ENCODE peak calls at places on chromosomes 4 and X, in four cellular contexts. F is heart right ventricle, B is lung, W is right lobe of liver. K is an unnamed sample. For H3K4me1, the result is how much of the 10 kb centered on the place peaks cover.

GRCh38 chr4:35151816-35152572 is 1092.3 kb downstream of the ARAP2 start:
- DNase-seq in F (no peak), B (no peak), W (no peak), K (no peak)

GRCh38 chrX:145910017-145910416 is 92.4 kb downstream of the SLITRK2 start:
- DNase-seq in F (no peak), B (no peak), W (no peak), K (no peak)

GRCh38 chr4:122334828-122335227 is 44.0 kb upstream of the ADAD1 start:
- DNase-seq in F (no peak), B (no peak), W (no peak), K (no peak)

GRCh38 chrX:45806410-45807121 is 605.9 kb upstream of the DIPK2B start:
- DNase-seq in F (no peak), B (no peak), W (no peak), K (no peak)

GRCh38 chr4:83115000-83115399 is 471 bp upstream of the PLAC8 start:
- DNase-seq in F (no peak), B (no peak), W (no peak), K (no peak)

GRCh38 chr4:186104895-186105720 is 604 bp downstream of the FAM149A start:
- DNase-seq in F (peak), B (no peak), W (no peak), K (no peak)

GRCh38 chrX:148380614-148381561 is 119.5 kb upstream of the AFF2 start:
- DNase-seq in F (no peak), B (no peak), W (no peak), K (no peak)

GRCh38 chrX:15235001-15235400 is 34.9 kb downstream of the ASB9 start:
- DNase-seq in F (no peak), B (no peak), W (no peak), K (no peak)

GRCh38 chr4:185755451-185755850 is 56.5 kb downstream of the SORBS2 start:
- DNase-seq in F (no peak), B (no peak), W (no peak), K (no peak)

GRCh38 chr4:109079731-109080130 is 222.7 kb downstream of the COL25A1 start:
- DNase-seq in F (no peak), B (no peak), W (no peak), K (no peak)

GRCh38 chr4:119337010-119337409 is 15.1 kb upstream of the FABP2 start:
- DNase-seq in F (no peak), B (no peak), W (no peak), K (no peak)

GRCh38 chrX:42755820-42756219 is 22.1 kb downstream of the PPP1R2C start:
- DNase-seq in F (peak), B (peak), W (no peak), K (peak)

GRCh38 chr4:5701971-5702370 is 6.4 kb downstream of the EVC2 start:
- DNase-seq in F (no peak), B (no peak), W (no peak), K (no peak)

GRCh38 chr4:47484169-47484568 is 906 bp upstream of the ATP10D start:
- DNase-seq in F (no peak), B (no peak), W (no peak), K (no peak)

GRCh38 chr4:153649572-153649991 is 34.5 kb upstream of the TLR2 start:
- DNase-seq in F (no peak), B (no peak), W (no peak), K (no peak)

GRCh38 chr4:137946423-137946822 is 295.7 kb downstream of the SLC7A11 start:
- DNase-seq in F (no peak), B (no peak), W (no peak), K (no peak)

GRCh38 chr4:174154455-174154854 is 129.0 kb downstream of the FBXO8 start:
- DNase-seq in F (no peak), B (no peak), W (no peak), K (no peak)

GRCh38 chrX:110741213-110741796 is 54.3 kb downstream of the CHRDL1 start:
- DNase-seq in F (no peak), B (no peak), W (no peak), K (no peak)

GRCh38 chr4:143336828-143337599 is at the start of gene GAB1:
- DNase-seq in F (peak), B (peak), W (peak), K (peak)

GRCh38 chr4:42638993-42639392 is 17.9 kb downstream of the ATP8A1 start:
- DNase-seq in F (no peak), B (no peak), W (no peak), K (no peak)

GRCh38 chr4:175470141-175470540 is 341.9 kb downstream of the GPM6A start:
- DNase-seq in F (no peak), B (no peak), W (no peak), K (no peak)

GRCh38 chr4:17280266-17280665 is 231.6 kb downstream of the QDPR start:
- DNase-seq in F (no peak), B (no peak), W (no peak), K (no peak)

GRCh38 chr4:156983366-156983765 is 11.8 kb upstream of the PDGFC start:
- DNase-seq in F (no peak), B (no peak), W (no peak), K (no peak)

GRCh38 chrX:108736509-108737479 is at the start of gene IRS4:
- DNase-seq in F (no peak), B (no peak), W (peak), K (no peak)

GRCh38 chr4:107835409-107835808 is 10.7 kb downstream of the SGMS2 start:
- DNase-seq in F (no peak), B (no peak), W (no peak), K (no peak)

GRCh38 chrX:3345281-3346081 is 971 bp downstream of the MXRA5 start:
- DNase-seq in F (peak), B (no peak), W (peak), K (peak)

GRCh38 chr4:142126890-142127497 is 490.6 kb downstream of the IL15 start:
- DNase-seq in F (no peak), B (peak), W (no peak), K (no peak)

GRCh38 chr4:4328206-4328605 is 38.2 kb downstream of the ZBTB49 start:
- DNase-seq in F (no peak), B (no peak), W (no peak), K (no peak)

DNA sequence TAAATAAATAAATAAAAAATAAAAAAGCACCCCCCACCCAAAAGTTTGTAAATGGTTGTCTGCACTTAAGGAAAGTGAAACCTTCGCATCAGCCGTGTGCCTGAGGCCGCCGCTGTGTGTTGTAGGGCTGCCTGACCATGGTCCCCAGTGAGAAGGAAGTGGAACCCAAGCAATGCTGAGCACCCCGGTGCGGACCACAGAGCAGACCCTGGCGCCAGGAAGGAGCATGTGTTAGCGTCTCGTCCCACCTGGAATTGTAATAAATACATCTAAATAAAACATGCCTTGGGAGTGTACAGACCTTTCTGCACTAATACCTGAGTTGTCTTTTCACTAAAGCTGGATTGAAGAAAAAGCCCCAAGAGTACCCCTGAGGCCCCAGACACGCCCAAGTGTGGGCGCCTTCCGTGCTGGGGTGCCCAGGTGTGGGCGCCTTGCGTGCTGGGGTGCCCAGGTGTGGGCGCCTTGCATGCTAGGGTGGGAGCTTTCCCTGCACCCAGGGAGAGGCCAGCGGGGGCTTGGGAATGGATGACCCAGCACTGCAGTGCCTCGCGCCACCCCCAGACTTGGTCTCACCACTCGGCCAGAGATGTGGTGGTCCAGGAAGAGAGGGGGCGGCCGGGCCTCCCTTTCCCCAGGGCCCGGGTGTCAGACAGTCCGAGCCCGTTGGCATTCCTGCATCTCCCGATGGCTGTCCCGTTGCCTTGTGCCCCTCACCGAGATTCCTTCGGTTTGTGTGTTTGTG is 33.7 kb downstream of the HTT-AS start:
- DNase-seq in F (no peak), B (no peak), W (no peak), K (no peak)
- H3K4me3 ChIP-seq in F (peak), B (peak), W (peak), K (peak)

DNA sequence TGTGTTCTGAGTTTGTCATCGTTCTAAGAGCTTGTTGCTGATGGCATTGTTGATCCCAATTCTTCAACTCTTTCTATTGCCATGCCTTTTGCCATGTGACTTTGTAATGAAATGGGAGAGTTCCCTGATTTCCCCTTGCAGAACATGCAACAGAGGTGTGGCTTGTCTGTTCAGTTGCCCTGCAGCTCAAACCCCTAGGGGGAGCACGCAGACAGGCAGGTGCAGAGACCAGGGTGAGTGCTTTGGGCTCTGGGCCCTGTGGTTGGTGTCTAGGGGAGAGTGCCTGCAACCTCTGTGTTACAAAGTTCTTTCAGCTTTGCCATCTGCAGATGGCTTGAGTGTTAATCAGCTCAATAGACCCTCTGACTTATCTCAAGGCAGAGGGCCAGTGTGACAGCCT is 332.7 kb downstream of the MID1IP1 start:
- DNase-seq in F (peak), B (no peak), W (no peak), K (no peak)
- TF ChIP-seq CTCF in F (peak), B (no peak), W (peak), K (peak)

GRCh38 chr4:140096483-140096861 is 57.5 kb downstream of the MAML3 start:
- DNase-seq in F (no peak), B (no peak), W (no peak), K (no peak)

GRCh38 chr4:140097572-140097971 is 56.4 kb downstream of the MAML3 start:
- DNase-seq in F (no peak), B (no peak), W (no peak), K (no peak)

GRCh38 chr4:140099993-140100392 is 54.0 kb downstream of the MAML3 start:
- DNase-seq in F (peak), B (no peak), W (no peak), K (peak)

GRCh38 chr4:140096921-140097320 is 57.1 kb downstream of the MAML3 start:
- DNase-seq in F (no peak), B (no peak), W (no peak), K (no peak)

DNA sequence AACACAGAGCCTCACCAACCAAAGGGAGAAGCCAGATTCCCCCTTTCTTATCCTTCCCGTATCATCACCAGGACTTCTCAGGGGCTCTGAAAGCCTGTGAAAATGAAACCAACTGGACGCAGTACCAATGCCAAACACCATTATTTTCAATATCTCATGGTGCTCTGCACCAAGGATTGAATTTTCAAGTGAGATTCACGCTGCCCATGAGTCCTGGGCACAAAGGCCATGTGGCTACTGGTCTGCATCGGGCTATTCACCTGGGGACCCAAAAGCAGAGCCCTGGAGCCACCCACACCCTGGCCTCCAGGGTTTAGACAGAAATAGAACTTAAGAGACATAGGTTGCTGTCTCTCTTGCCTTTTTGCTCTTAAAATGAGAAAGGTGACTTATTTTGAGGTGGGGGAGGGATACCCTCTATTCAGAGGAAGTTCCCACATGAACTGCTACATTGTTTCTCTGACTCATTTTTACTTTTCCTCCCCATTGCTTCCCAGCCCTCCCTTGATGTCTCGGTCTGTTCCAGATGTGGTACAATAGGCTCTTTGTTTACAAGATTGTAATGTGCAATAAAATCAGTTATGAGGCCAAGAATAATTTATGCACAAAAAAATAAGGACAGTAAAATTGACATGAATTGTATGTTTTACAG is 55.4 kb downstream of the MAML3 start:
- DNase-seq in F (no peak), B (no peak), W (no peak), K (no peak)
- H3K4me1 ChIP-seq in F (half or more), B (under half), W (under half), K (half or more)

DNA sequence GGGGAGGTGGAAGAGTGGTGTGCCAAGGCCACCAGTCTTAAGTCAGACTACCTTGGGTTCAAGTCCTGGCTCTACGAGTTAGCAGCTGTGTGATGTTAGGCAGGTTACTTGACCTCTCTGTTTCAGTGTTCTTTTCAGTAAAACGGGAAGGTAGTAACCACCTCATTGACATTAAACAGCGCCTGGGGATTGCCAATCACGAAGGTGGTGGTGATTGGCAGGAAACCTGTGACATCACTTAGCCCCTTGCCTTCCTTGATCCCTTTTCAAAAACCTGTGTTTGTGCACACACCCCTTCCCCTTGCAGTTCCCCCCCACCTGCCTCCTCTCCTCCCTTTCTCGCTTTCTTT is 7.6 kb downstream of the KLF3 start:
- DNase-seq in F (no peak), B (no peak), W (no peak), K (no peak)
- H3K4me3 ChIP-seq in F (no peak), B (no peak), W (no peak), K (peak)

GRCh38 chr4:52716364-52717151 is 34.7 kb downstream of the ERVMER34-1 start:
- DNase-seq in F (no peak), B (no peak), W (no peak), K (no peak)
- TF ChIP-seq CTCF in F (no peak), B (no peak), W (no peak), K (no peak)

DNA sequence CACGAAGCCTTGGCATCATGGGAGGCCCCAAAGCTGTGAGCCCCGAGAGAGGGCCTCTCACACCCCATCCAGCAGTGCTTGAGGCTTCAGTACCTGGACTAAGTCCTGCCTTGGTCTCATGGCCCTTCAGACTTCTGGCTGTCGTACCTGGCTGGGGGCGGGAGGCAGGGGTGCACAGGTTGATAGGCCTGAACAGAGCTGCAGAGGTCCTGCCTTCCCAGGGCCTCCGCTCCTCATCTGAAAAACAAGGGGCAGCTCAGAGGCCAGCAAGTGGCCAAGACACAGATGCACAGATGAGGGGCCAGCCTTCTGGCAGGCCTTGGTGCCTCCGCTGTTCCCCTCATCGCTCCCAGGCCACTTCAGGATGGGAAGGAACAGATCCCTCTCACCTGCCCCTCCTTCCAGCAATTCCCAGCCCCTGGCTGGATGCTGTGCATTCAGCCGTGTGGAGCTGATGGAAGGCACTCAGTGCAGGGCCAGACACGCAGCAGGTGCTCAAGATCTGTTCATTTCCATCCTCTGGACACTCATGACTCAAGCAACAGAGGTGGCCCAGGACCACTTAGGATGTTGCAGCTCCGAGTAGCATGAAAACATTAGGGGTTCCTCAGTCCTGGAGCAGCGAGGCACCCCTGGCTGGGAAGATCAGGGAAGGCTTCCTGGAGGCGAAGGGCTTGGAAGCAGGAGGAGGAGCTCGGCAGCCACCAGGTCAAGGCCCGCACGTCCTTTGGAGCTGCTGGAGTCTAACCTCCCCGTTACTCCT is 1.4 kb downstream of the ZNF185 start:
- DNase-seq in F (no peak), B (no peak), W (peak), K (no peak)
- H3K4me1 ChIP-seq in F (under half), B (under half), W (under half), K (under half)

GRCh38 chrX:74535211-74535621 is 79.2 kb downstream of the RLIM start:
- DNase-seq in F (no peak), B (no peak), W (no peak), K (no peak)
- H3K4me3 ChIP-seq in F (peak), B (no peak), W (peak), K (peak)

DNA sequence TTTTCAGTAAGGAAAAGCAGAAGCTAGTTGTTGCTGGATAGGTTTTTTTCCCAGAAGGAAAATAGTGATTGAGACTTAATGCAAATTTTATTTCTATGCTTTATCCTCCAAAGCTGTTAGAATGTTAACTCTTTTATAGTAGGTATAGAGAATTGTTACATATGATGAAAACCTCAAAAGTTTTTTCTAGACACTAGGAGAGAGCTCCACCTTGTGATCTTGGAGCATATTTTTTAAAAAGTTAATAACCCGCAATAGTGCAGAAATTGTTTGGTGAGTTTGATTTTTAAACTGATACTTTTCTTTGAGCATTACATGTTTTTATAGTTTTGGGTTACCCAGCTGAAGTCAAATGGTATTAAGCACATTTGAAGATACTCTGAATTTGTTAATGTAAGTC is 56.5 kb downstream of the STAG2 start:
- DNase-seq in F (no peak), B (no peak), W (no peak), K (no peak)
- TF ChIP-seq CTCF in F (peak), B (no peak), W (no peak), K (peak)